ENCODE peak calls at places on chromosomes 11 and 22, in ten cellular contexts. P, X, M, R, J, A, H, V, D and F are unnamed samples.
A peak's percentile ranks its signal among the peaks of the same experiment; 100 is the strongest.

GRCh38 chr11:662689-663274 is 25.7 kb downstream of the DRD4 start:
- DNase-seq in X (peak; percentile 51), M (peak; percentile 72), J (peak; percentile 68), A (no peak), D (peak; percentile 83), R (peak; percentile 68), V (peak; percentile 79), H (peak; percentile 63), P (peak; percentile 64), F (peak; percentile 66)

GRCh38 chr22:27800250-27801131 is 1.1 kb downstream of the MN1 start:
- DNase-seq in M (no peak), P (no peak), J (peak; percentile 27), A (no peak), R (no peak), V (peak; percentile 49), X (no peak), H (peak; percentile 33), D (no peak), F (no peak)

GRCh38 chr11:117572671-117573070 is 224.3 kb downstream of the DSCAML1 start:
- DNase-seq in R (no peak), H (no peak), D (no peak), V (peak; percentile 3), M (no peak), X (no peak), A (no peak), P (no peak), J (no peak), F (no peak)

GRCh38 chr11:114684636-114685035 is 6.3 kb downstream of the NXPE2 start:
- DNase-seq in M (peak; percentile 4), H (no peak), D (no peak), P (no peak), A (no peak), R (no peak), J (no peak), X (no peak), V (no peak), F (no peak)

GRCh38 chr11:121743285-121743684 is 290.5 kb upstream of the SORL1-AS1 start:
- DNase-seq in J (no peak), D (no peak), R (no peak), P (no peak), X (no peak), M (no peak), A (no peak), V (no peak), H (no peak), F (no peak)

GRCh38 chr11:78647986-78648875 is 73.6 kb upstream of the NARS2 start:
- DNase-seq in J (no peak), M (no peak), R (no peak), X (no peak), H (no peak), A (no peak), V (no peak), P (no peak), D (no peak), F (no peak)

GRCh38 chr11:108241370-108242037 is 18.6 kb downstream of the ATM start:
- DNase-seq in A (no peak), V (no peak), P (no peak), D (no peak), J (no peak), X (no peak), M (no peak), R (no peak), H (no peak), F (no peak)

GRCh38 chr11:72574534-72575460 is 99.4 kb downstream of the PDE2A start:
- DNase-seq in P (no peak), D (no peak), V (no peak), R (no peak), A (no peak), X (no peak), J (no peak), H (no peak), M (no peak), F (peak; percentile 12)

GRCh38 chr22:34135749-34136148 is 215.5 kb upstream of the LARGE1 start:
- DNase-seq in X (no peak), J (no peak), H (no peak), A (no peak), D (no peak), M (no peak), P (no peak), V (no peak), R (no peak), F (no peak)

GRCh38 chr22:49951986-49952896 is 8.3 kb upstream of the PIM3 start:
- DNase-seq in D (no peak), X (no peak), V (no peak), M (no peak), P (peak; percentile 33), A (no peak), H (peak; percentile 89), R (no peak), J (peak; percentile 82), F (no peak)

GRCh38 chr11:14230407-14230806 is 128.6 kb downstream of the RRAS2 start:
- DNase-seq in P (no peak), H (no peak), J (no peak), D (no peak), A (no peak), X (no peak), M (no peak), V (no peak), R (no peak), F (no peak)

GRCh38 chr11:76723142-76723541 is 52.6 kb upstream of the LRRC32 start:
- DNase-seq in D (no peak), A (no peak), V (no peak), M (no peak), P (no peak), H (no peak), R (peak; percentile 42), J (no peak), X (no peak), F (no peak)
- TF ChIP-seq CTCF in D (no peak), A (no peak), V (no peak), M (no peak), P (no peak), H (no peak), R (peak; percentile 61), J (peak; percentile 8), X (no peak), F (no peak)

GRCh38 chr11:10792385-10793068 is 16.2 kb downstream of the EIF4G2 start:
- DNase-seq in X (peak; percentile 83), R (peak; percentile 94), D (peak; percentile 80), J (peak; percentile 72), P (peak; percentile 69), H (peak; percentile 76), M (peak; percentile 77), V (peak; percentile 98), A (peak; percentile 76), F (peak; percentile 91)
- TF ChIP-seq CTCF in X (peak; percentile 72), R (peak; percentile 99), D (peak; percentile 99), J (peak; percentile 95), P (peak; percentile 93), H (peak; percentile 88), M (peak; percentile 87), V (peak; percentile 94), A (no peak), F (peak; percentile 90)

GRCh38 chr11:66494935-66495334 is 14.7 kb downstream of the DPP3 start:
- DNase-seq in H (no peak), P (no peak), J (no peak), D (no peak), R (peak; percentile 43), A (no peak), M (no peak), V (peak; percentile 49), X (no peak), F (no peak)

GRCh38 chr11:66497206-66497605 is 13.2 kb upstream of the BBS1 start:
- DNase-seq in M (no peak), P (no peak), V (no peak), A (no peak), X (no peak), D (no peak), H (no peak), R (no peak), J (no peak), F (no peak)

GRCh38 chr11:66494458-66494857 is 14.2 kb downstream of the DPP3 start:
- DNase-seq in P (no peak), R (no peak), A (no peak), X (no peak), H (no peak), M (no peak), J (no peak), V (no peak), D (no peak), F (no peak)

GRCh38 chr11:66493124-66493523 is 12.9 kb downstream of the DPP3 start:
- DNase-seq in J (no peak), A (no peak), H (no peak), V (no peak), P (no peak), D (no peak), X (no peak), M (no peak), R (no peak), F (no peak)

DNA sequence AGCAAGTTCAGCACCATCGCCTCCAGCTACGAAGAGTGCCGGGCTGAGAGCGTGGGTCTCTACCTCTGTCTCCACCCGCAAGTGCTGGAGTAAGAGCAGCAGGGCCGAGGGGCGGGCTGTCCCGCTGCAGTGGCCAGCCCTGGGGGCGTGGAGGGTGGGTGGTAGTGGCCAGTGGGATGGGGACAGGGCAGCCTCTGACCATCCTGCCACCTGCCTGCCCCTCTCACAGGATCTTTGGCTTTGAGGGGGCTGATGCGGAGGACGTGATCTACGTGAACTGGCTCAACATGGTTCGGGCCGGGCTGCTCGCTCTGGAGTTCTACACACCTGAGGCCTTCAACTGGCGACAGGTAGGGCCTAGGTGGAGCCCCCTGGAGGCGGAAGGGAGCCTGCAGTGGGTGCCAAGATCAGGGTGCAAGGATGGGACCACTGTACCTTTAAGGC is 15.0 kb upstream of the BBS1 start:
- DNase-seq in D (no peak), H (no peak), P (no peak), J (no peak), V (peak; percentile 73), A (no peak), R (peak; percentile 55), X (no peak), M (no peak), F (no peak)
- TF ChIP-seq CTCF in D (peak; percentile 42), H (peak; percentile 19), P (peak; percentile 28), J (peak; percentile 22), V (peak; percentile 50), A (no peak), R (peak; percentile 76), X (no peak), M (peak; percentile 17), F (peak; percentile 16)

GRCh38 chr11:27698872-27699241 is 1.4 kb downstream of the BDNF start:
- DNase-seq in X (no peak), P (peak; percentile 88), H (peak; percentile 93), D (peak; percentile 78), V (peak; percentile 96), M (peak; percentile 76), A (no peak), R (peak; percentile 85), J (peak; percentile 93), F (no peak)

GRCh38 chr11:27700351-27701261 is at the start of gene BDNF:
- DNase-seq in X (no peak), D (peak; percentile 27), V (peak; percentile 45), R (peak; percentile 30), M (peak; percentile 12), J (peak; percentile 55), P (peak; percentile 45), H (peak; percentile 46), A (no peak), F (no peak)

GRCh38 chr11:27697679-27698275 is 2.5 kb downstream of the BDNF start:
- DNase-seq in H (peak; percentile 49), P (no peak), R (no peak), A (no peak), X (no peak), D (no peak), V (no peak), J (peak; percentile 44), M (no peak), F (no peak)

GRCh38 chr11:27699926-27700350 is 317 bp downstream of the BDNF start:
- DNase-seq in P (no peak), J (no peak), A (no peak), R (peak; percentile 8), D (no peak), M (no peak), V (no peak), X (no peak), H (no peak), F (no peak)

GRCh38 chr11:27699242-27699925 is 871 bp downstream of the BDNF start:
- DNase-seq in P (peak; percentile 59), R (peak; percentile 13), J (peak; percentile 62), D (no peak), A (no peak), M (peak; percentile 30), X (no peak), H (peak; percentile 58), V (peak; percentile 33), F (no peak)
- TF ChIP-seq CTCF in P (no peak), R (no peak), J (no peak), D (no peak), A (no peak), M (no peak), X (no peak), H (no peak), V (no peak), F (no peak)